ENCODE peak calls at places on chromosome 1, in five cellular contexts. P is psoas muscle, X is left lung, I is GM23338, B is neuronal stem cell. C is an unnamed sample. For H3K4me1, the result is how much of the 10 kb centered on the place peaks cover.

GRCh38 chr1:91555821-91556531 is 55.3 kb downstream of the CDC7 start:
- DNase-seq in I (no peak), B (no peak), P (no peak), X (no peak), C (peak)

GRCh38 chr1:160342953-160343869 is at the start of the genes COPA and NCSTN:
- DNase-seq in I (peak), X (peak), P (peak), B (peak), C (peak)

GRCh38 chr1:185565314-185565713 is 168.9 kb upstream of the HMCN1 start:
- DNase-seq in X (no peak), B (no peak), P (no peak), I (no peak), C (peak)

GRCh38 chr1:197924516-197925123 is 7.4 kb downstream of the LHX9 start:
- DNase-seq in B (peak), P (no peak), X (no peak), I (peak), C (no peak)

GRCh38 chr1:78227705-78228260 is 182.0 kb downstream of the GIPC2 start:
- DNase-seq in I (no peak), P (no peak), B (no peak), X (no peak), C (no peak)

GRCh38 chr1:1136547-1137230 is 20.8 kb upstream of the C1orf159 start:
- DNase-seq in P (no peak), X (no peak), I (peak), B (no peak), C (no peak)

GRCh38 chr1:205232122-205232820 is 4.5 kb downstream of the TMCC2 start:
- DNase-seq in I (no peak), B (no peak), X (no peak), P (no peak), C (no peak)

GRCh38 chr1:28966617-28967016 is 52.2 kb downstream of the EPB41 start:
- DNase-seq in I (no peak), X (no peak), P (no peak), B (no peak), C (no peak)

GRCh38 chr1:64087768-64088167 is 115.7 kb upstream of the UBE2U start:
- DNase-seq in I (no peak), P (no peak), X (no peak), B (no peak), C (peak)

GRCh38 chr1:51215169-51215568 is 20.9 kb upstream of the RNF11 start:
- DNase-seq in X (no peak), I (no peak), B (no peak), P (no peak), C (no peak)

GRCh38 chr1:67339623-67340343 is 32.1 kb downstream of the IL12RB2 start:
- DNase-seq in B (no peak), X (no peak), P (no peak), I (no peak), C (no peak)

GRCh38 chr1:173865468-173866164 is 2.2 kb downstream of the GAS5 start:
- DNase-seq in X (no peak), P (no peak), I (no peak), B (no peak), C (no peak)

GRCh38 chr1:11860586-11860985 is 1.8 kb upstream of the NPPB start:
- DNase-seq in X (no peak), P (no peak), I (no peak), B (no peak), C (no peak)

GRCh38 chr1:11858158-11858557 is 587 bp downstream of the NPPB start:
- DNase-seq in X (no peak), I (no peak), B (no peak), P (no peak), C (no peak)

GRCh38 chr1:11860083-11860482 is 1.3 kb upstream of the NPPB start:
- DNase-seq in B (no peak), X (no peak), P (no peak), I (no peak), C (peak)

GRCh38 chr1:11858613-11858967 is at the start of gene NPPB:
- DNase-seq in X (no peak), I (no peak), B (no peak), P (no peak), C (no peak)

GRCh38 chr1:11858968-11859871 is 475 bp upstream of the NPPB start:
- DNase-seq in X (no peak), P (peak), B (peak), I (peak), C (peak)
- H3K4me3 ChIP-seq in X (no peak), P (no peak), B (no peak), I (peak), C (peak)

GRCh38 chr1:26542781-26543443 is 13.4 kb downstream of the RPS6KA1 start:
- DNase-seq in X (no peak), B (no peak), P (no peak), I (no peak), C (no peak)
- H3K4me1 ChIP-seq in X (under half), B (under half), P (under half), I (under half), C (under half)

GRCh38 chr1:71196685-71197084 is 115.8 kb upstream of the ZRANB2 start:
- DNase-seq in I (peak), B (no peak), X (no peak), P (no peak), C (peak)
- H3K27ac ChIP-seq in I (no peak), B (no peak), X (no peak), P (no peak), C (no peak)

DNA sequence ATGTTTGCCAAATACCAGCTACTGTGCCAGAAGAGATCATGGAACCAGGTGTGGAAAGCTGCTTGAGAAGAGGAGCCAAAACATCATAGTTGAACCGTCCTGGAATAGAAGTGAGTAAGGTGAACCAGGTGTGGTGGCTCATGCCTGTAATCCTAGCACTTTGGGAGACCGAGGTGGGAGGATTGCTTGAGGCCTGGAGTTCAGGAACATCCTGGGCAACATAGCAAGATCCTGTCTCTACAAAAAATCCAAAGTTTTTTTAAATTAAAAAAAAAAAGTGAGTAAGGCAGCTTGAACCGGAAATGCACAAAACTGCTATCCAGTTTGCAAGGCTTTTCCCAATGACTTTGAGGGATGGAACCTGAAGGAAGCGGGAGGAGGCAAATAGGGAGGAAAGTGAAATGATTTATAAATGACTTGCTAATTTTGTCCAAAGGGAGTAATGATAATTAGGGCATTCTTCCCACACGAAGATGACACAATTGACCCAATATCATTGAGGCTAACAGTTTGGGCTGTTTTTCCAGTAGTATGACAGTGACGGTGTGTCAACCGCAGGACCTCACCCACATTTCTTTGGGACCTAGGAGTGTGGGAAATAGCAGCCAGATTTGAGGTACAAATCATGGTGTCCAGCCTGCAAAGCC is 1.5 kb upstream of the CNN3 start:
- DNase-seq in I (no peak), B (no peak), P (no peak), X (no peak), C (no peak)
- H3K4me3 ChIP-seq in I (peak), B (peak), P (peak), X (no peak), C (peak)

C was measured in SJSA1.